ENCODE peak calls at places on chromosomes 7 and 10, in eight cellular contexts. Q is ACHN; H is Calu3; L is AG10803; P is LoVo; N is left ventricle myocardium inferior; G is cardiac fibroblast; F is activated naive CD4-positive, alpha-beta T cell treated with Interleukin-2 at 50 U/mL for 16 hours. M is an unnamed sample.

GRCh38 chr10:124612611-124613498 is 131.3 kb downstream of the FAM53B start:
- DNase-seq in L (no peak), G (peak; percentile 75), F (peak; percentile 35), Q (peak; percentile 14), N (no peak), P (no peak), H (peak; percentile 46), M (no peak)

GRCh38 chr7:27192546-27193334 is 7.2 kb downstream of the HOXA13 start:
- DNase-seq in L (no peak), Q (peak; percentile 40), H (peak; percentile 28), N (no peak), F (no peak), P (no peak), G (no peak), M (no peak)

GRCh38 chr10:61822781-61823230 is 78.7 kb upstream of the ARID5B start:
- DNase-seq in F (no peak), P (no peak), N (no peak), G (no peak), L (peak; percentile 71), H (no peak), Q (no peak), M (no peak)

GRCh38 chr10:100656479-100656878 is 88.9 kb upstream of the PAX2 start:
- DNase-seq in N (no peak), F (no peak), L (no peak), P (no peak), H (peak; percentile 14), G (no peak), Q (peak; percentile 51), M (peak; percentile 63)

GRCh38 chr7:604038-604883 is 84.6 kb upstream of the PDGFA start:
- DNase-seq in P (no peak), N (peak; percentile 78), L (no peak), G (peak; percentile 92), Q (no peak), F (peak; percentile 98), H (no peak), M (no peak)

GRCh38 chr7:100819586-100819985 is 7.7 kb downstream of the EPHB4 start:
- DNase-seq in H (no peak), L (no peak), Q (no peak), P (no peak), F (no peak), N (no peak), G (no peak), M (no peak)

GRCh38 chr7:112080441-112080840 is 125.8 kb downstream of the DOCK4 start:
- DNase-seq in G (peak; percentile 99), L (peak; percentile 91), H (no peak), N (no peak), F (no peak), Q (peak; percentile 98), P (peak; percentile 28), M (no peak)

GRCh38 chr7:149790146-149790548 is 16.8 kb upstream of the ZNF467 start:
- DNase-seq in F (peak; percentile 15), N (peak; percentile 62), P (no peak), L (no peak), H (no peak), G (no peak), Q (no peak), M (no peak)

GRCh38 chr10:130719447-130719752 is 583.2 kb downstream of the GLRX3 start:
- DNase-seq in G (no peak), Q (no peak), F (no peak), N (no peak), L (no peak), P (no peak), H (no peak), M (no peak)

GRCh38 chr7:13988765-13989137 is 715 bp downstream of the ETV1 start:
- DNase-seq in G (peak; percentile 52), F (no peak), Q (peak; percentile 27), N (no peak), L (peak; percentile 3), H (peak; percentile 47), P (no peak), M (no peak)